ENCODE peak calls at places on chromosomes 6 and 20, in four cellular contexts. R is HepG2, T is transverse colon, X is endothelial cell of umbilical vein. Y is an unnamed sample.

GRCh38 chr20:20024942-20025341 is 7.8 kb downstream of the NAA20 start:
- DNase-seq in R (no peak), T (no peak), X (no peak), Y (no peak)

GRCh38 chr20:43824699-43825402 is 89.8 kb upstream of the TOX2 start:
- DNase-seq in R (peak; percentile 28), T (no peak), X (no peak), Y (no peak)

GRCh38 chr6:108897371-108897770 is 49.1 kb downstream of the ARMC2 start:
- DNase-seq in R (no peak), T (no peak), X (peak; percentile 32), Y (no peak)

GRCh38 chr6:169689247-169689646 is 12.6 kb downstream of the WDR27 start:
- DNase-seq in R (no peak), T (no peak), X (no peak), Y (no peak)

GRCh38 chr20:57316795-57317201 is 12.8 kb upstream of the SPO11 start:
- DNase-seq in R (no peak), T (no peak), X (no peak), Y (no peak)

GRCh38 chr6:163188746-163189145 is 225.8 kb upstream of the QKI start:
- DNase-seq in R (no peak), T (no peak), X (no peak), Y (no peak)

GRCh38 chr6:28977351-28978136 is 27.6 kb downstream of the ZNF311 start:
- DNase-seq in R (no peak), T (no peak), X (peak; percentile 37), Y (no peak)

GRCh38 chr20:58235010-58235409 is 6.6 kb upstream of the ANKRD60 start:
- DNase-seq in R (no peak), T (no peak), X (no peak), Y (peak; percentile 42)

GRCh38 chr6:87391334-87391733 is 16.4 kb upstream of the CFAP206 start:
- DNase-seq in R (peak; percentile 52), T (no peak), X (peak; percentile 36), Y (no peak)

GRCh38 chr6:143125896-143126573 is 65.3 kb downstream of the AIG1 start:
- DNase-seq in R (no peak), T (no peak), X (no peak), Y (no peak)

GRCh38 chr6:159252955-159253508 is 83.8 kb downstream of the FNDC1 start:
- DNase-seq in R (peak; percentile 52), T (no peak), X (no peak), Y (no peak)

GRCh38 chr6:89430563-89430962 is 2.4 kb upstream of the ANKRD6 start:
- DNase-seq in R (no peak), T (no peak), X (no peak), Y (no peak)

GRCh38 chr6:55023231-55023630 is 151.1 kb upstream of the HCRTR2 start:
- DNase-seq in R (no peak), T (no peak), X (no peak), Y (no peak)

GRCh38 chr6:161918154-161918553 is 644.3 kb upstream of the AGPAT4 start:
- DNase-seq in R (no peak), T (no peak), X (no peak), Y (no peak)

GRCh38 chr6:27948237-27948636 is 8.8 kb upstream of the OR2B6 start:
- DNase-seq in R (no peak), T (no peak), X (no peak), Y (no peak)

GRCh38 chr6:98335594-98335993 is 498.8 kb upstream of the POU3F2 start:
- DNase-seq in R (no peak), T (no peak), X (no peak), Y (no peak)

GRCh38 chr20:48791666-48792071 is 36.1 kb downstream of the PREX1 start:
- DNase-seq in R (no peak), T (no peak), X (peak; percentile 83), Y (no peak)

GRCh38 chr20:24485981-24486380 is 16.6 kb downstream of the SYNDIG1 start:
- DNase-seq in R (no peak), T (no peak), X (no peak), Y (no peak)

GRCh38 chr20:32586291-32586690 is 1.2 kb upstream of the NOL4L start:
- DNase-seq in R (no peak), T (no peak), X (no peak), Y (no peak)

GRCh38 chr6:36963451-36964290 is 9.1 kb downstream of the PI16 start:
- DNase-seq in R (no peak), T (peak; percentile 30), X (no peak), Y (no peak)

GRCh38 chr20:24785141-24785924 is 163.7 kb upstream of the CST7 start:
- DNase-seq in R (no peak), T (no peak), X (no peak), Y (no peak)

GRCh38 chr20:23596856-23597255 is 8.9 kb downstream of the CST9 start:
- DNase-seq in R (no peak), T (no peak), X (no peak), Y (no peak)

GRCh38 chr20:14525439-14525838 is 188.0 kb upstream of the FLRT3 start:
- DNase-seq in R (no peak), T (no peak), X (no peak), Y (no peak)

GRCh38 chr20:31566658-31567379 is 38.3 kb upstream of the ID1 start:
- DNase-seq in R (no peak), T (peak; percentile 44), X (no peak), Y (no peak)

GRCh38 chr6:26240157-26240980 is 124.6 kb upstream of the BTN3A2 start:
- DNase-seq in R (no peak), T (peak; percentile 50), X (peak; percentile 85), Y (no peak)

GRCh38 chr6:126030045-126030444 is 43.7 kb downstream of the TRMT11 start:
- DNase-seq in R (no peak), T (no peak), X (no peak), Y (no peak)

GRCh38 chr6:3607599-3607998 is 143.9 kb downstream of the PXDC1 start:
- DNase-seq in R (no peak), T (no peak), X (no peak), Y (peak; percentile 54)

GRCh38 chr6:127833336-127833735 is 67.5 kb downstream of the THEMIS start:
- DNase-seq in R (no peak), T (no peak), X (no peak), Y (no peak)

GRCh38 chr6:19415605-19416326 is 421.4 kb upstream of the ID4 start:
- DNase-seq in R (no peak), T (no peak), X (no peak), Y (no peak)

GRCh38 chr6:139323511-139324445 is 32.0 kb upstream of the TXLNB start:
- DNase-seq in R (peak; percentile 7), T (peak; percentile 81), X (peak; percentile 71), Y (no peak)

GRCh38 chr6:53887318-53887717 is 92.5 kb downstream of the LRRC1 start:
- DNase-seq in R (no peak), T (no peak), X (no peak), Y (no peak)

DNA sequence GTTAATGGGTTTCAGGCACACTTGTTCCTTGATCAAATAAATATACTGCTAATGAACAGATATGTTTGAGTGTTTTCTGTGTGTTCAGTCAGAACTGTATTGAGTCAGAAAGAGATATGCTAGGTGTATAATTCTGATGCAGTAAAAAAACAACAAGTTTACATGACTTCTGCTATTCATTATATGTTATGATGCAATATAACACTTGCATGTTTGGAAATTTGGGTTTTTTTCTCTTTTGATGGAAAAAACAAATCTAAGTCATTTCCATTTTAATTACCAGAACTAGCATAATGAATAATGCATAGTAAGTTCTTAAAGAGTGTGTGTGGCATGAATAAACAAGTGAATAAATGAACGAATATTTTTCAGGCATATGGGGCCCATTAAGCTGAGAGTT is 208.4 kb upstream of the NT5E start:
- DNase-seq in R (no peak), T (no peak), X (no peak), Y (no peak)
- TF ChIP-seq CTCF in R (no peak), T (no peak), X (no peak), Y (no peak)

GRCh38 chr20:50129662-50130345 is 16.9 kb upstream of the UBE2V1 start:
- DNase-seq in R (no peak), T (no peak), X (no peak), Y (no peak)
- TF ChIP-seq POLR2AphosphoS5 in R (no peak), T (no peak), X (no peak), Y (no peak)

GRCh38 chr6:33252758-33253157 is 18.9 kb downstream of the VPS52 start:
- DNase-seq in R (no peak), T (no peak), X (no peak), Y (no peak)

GRCh38 chr6:33250731-33251130 is 20.9 kb downstream of the VPS52 start:
- DNase-seq in R (no peak), T (no peak), X (no peak), Y (no peak)

GRCh38 chr6:33248932-33249731 is 22.5 kb downstream of the VPS52 start:
- DNase-seq in R (peak; percentile 99), T (peak; percentile 99), X (peak; percentile 100), Y (peak; percentile 99)

GRCh38 chr6:33249732-33250625 is 21.7 kb downstream of the VPS52 start:
- DNase-seq in R (no peak), T (no peak), X (peak; percentile 52), Y (no peak)

GRCh38 chr6:33251390-33252012 is 20.2 kb downstream of the VPS52 start:
- DNase-seq in R (no peak), T (no peak), X (no peak), Y (no peak)
- TF ChIP-seq CTCF in R (no peak), T (no peak), X (no peak), Y (no peak)

DNA sequence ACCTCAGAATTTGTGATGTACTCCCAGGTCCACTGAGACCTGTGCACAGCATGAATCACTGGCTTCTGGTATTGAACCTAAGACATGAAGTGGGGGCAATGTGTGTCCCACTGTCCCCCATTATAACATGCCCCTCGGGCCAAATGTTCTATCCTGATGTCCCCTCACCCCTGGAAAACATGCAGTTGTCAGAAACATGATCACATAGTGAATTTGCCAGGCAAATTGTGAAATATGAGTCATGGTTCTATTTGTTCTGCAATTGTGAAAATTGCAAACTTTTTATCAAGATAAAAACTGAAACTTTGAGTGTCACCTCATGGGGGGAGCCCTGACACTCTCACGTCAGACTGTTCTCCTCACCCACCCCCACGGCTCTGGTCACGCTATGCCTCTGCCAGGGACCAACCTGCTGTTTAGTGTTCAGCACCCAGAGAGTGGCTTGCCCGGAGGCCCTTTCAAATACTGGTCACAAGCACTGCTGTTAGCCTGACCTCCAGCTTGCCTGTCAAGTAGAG is 305.3 kb downstream of the CLIC5 start:
- DNase-seq in R (no peak), T (peak; percentile 74), X (no peak), Y (peak; percentile 65)
- TF ChIP-seq POLR2AphosphoS5 in R (no peak), T (no peak), X (no peak), Y (no peak)